ENCODE peak calls at places on chromosomes 1 and 21, in four cellular contexts. H, Y, P and O are unnamed samples.

GRCh38 chr1:157966034-157966671 is 27.3 kb upstream of the KIRREL1 start:
- DNase-seq in H (no peak), Y (peak), P (peak), O (no peak)

GRCh38 chr1:173867141-173867752 is 542 bp downstream of the GAS5 start:
- DNase-seq in H (no peak), Y (no peak), P (no peak), O (no peak)

GRCh38 chr1:70043806-70044205 is 161.6 kb downstream of the LRRC40 start:
- DNase-seq in H (no peak), Y (peak), P (no peak), O (no peak)

GRCh38 chr1:204915856-204916485 is 45.3 kb downstream of the NFASC start:
- DNase-seq in H (no peak), Y (no peak), P (no peak), O (no peak)

GRCh38 chr1:77514871-77515776 is 167.3 kb downstream of the ZZZ3 start:
- DNase-seq in H (no peak), Y (peak), P (peak), O (no peak)

GRCh38 chr1:7616076-7616833 is 154.8 kb upstream of the VAMP3 start:
- DNase-seq in H (no peak), Y (peak), P (peak), O (peak)

GRCh38 chr1:156941675-156942074 is 21.2 kb downstream of the LRRC71 start:
- DNase-seq in H (no peak), Y (no peak), P (no peak), O (no peak)

GRCh38 chr1:1924849-1925248 is 5.8 kb upstream of the TMEM52 start:
- DNase-seq in H (no peak), Y (no peak), P (no peak), O (no peak)

GRCh38 chr1:20362856-20363255 is 72.2 kb downstream of the VWA5B1 start:
- DNase-seq in H (no peak), Y (no peak), P (no peak), O (no peak)

DNA sequence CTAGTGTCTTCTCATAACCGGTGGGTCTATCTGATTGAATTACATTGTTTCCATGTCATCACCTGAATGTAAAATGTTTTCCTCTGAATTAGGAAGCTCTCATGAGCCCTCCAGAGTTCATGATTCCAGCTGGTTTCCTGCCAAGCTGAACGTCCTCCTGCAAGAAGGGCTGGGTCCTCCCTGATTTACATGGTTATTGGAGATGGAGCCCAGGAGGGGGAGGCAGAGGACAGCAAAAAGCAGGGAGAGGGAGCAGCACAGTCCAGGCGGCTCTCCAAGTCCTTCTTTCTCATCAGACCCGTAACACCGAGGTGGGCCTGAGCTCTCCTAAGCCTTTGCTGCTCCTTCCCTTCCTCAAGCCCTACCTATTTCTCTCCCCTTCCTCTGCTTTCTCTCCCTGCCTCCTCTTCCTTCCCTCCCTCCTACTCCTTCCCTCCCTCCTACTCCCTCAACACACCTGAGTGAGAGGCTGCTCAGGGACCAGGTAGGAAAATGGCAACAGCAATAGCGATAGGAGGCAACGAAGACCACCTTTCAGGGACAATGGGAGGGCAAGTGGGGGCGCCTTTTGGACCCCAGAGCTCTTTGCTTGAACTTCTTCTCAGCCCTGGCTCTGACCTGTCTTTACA is 265.9 kb downstream of the PRDM2 start:
- DNase-seq in H (no peak), Y (peak), P (peak), O (peak)
- TF ChIP-seq POLR2AphosphoS2 in H (no peak), Y (no peak), P (no peak), O (no peak)

GRCh38 chr1:166165661-166166399 is 971 bp downstream of the FAM78B start:
- DNase-seq in H (no peak), Y (peak), P (no peak), O (no peak)
- TF ChIP-seq POLR2AphosphoS2 in H (no peak), Y (no peak), P (no peak), O (no peak)

GRCh38 chr1:39940253-39940652 is 14.7 kb upstream of the MFSD2A start:
- DNase-seq in H (no peak), Y (no peak), P (no peak), O (no peak)
- TF ChIP-seq POLR2AphosphoS2 in H (no peak), Y (no peak), P (no peak), O (no peak)

GRCh38 chr1:183051546-183051945 is 28.3 kb downstream of the LAMC1 start:
- DNase-seq in H (no peak), Y (no peak), P (no peak), O (no peak)

GRCh38 chr1:183052861-183053260 is 29.6 kb downstream of the LAMC1 start:
- DNase-seq in H (no peak), Y (no peak), P (no peak), O (no peak)

GRCh38 chr1:183044893-183045649 is 21.9 kb downstream of the LAMC1 start:
- DNase-seq in H (no peak), Y (no peak), P (no peak), O (no peak)

GRCh38 chr1:183043872-183044859 is 20.9 kb downstream of the LAMC1 start:
- DNase-seq in H (no peak), Y (peak), P (peak), O (no peak)

DNA sequence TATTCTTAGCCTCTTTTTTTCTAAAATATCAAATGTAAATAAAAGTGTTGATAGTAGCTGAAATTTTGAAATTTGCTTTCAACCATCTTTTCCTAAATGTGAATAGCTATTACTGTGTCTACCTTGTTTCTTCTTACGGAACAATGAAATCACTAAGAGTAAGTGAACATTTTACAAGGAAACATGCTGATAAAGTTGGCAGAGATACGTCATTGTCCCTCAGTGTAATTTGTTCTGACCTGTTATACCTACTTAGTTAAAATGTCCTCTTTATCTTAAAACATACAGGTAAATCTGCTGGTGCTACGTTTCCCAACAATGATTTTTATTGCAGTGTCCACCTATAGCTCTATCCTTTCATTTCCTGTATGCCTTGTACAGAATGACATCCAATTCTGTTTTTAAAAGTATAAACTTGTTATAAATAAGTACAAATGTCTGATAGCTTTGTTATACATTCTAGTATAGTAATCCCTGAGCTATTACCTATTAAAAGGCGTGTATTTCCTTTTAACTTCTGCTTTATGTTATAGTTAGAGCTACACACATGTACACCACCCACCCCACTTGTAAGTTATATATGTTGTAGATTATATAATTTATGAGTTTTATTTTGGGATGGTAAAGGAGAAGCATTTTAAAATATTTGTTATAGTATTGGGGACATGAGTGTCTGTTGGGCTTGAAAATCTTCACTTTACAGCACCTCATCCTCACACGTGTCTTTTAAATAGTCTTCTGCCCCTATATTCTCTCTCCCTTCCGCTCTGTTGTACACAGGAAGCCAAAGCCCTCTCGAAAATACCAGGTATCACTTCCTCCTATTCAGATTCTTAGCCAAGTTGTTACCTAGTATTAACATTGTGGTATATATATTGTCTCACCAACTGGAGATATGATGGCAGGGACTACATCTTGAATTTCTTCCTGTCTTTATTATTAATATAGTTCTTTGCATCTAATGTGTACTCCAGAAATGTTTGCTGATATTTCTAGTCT is 25.2 kb downstream of the LAMC1 start:
- DNase-seq in H (peak), Y (no peak), P (no peak), O (no peak)
- TF ChIP-seq POLR2AphosphoS2 in H (no peak), Y (no peak), P (no peak), O (no peak)

GRCh38 chr1:43557744-43558245 is 27.1 kb downstream of the PTPRF start:
- DNase-seq in H (no peak), Y (peak), P (no peak), O (peak)
- TF ChIP-seq POLR2AphosphoS2 in H (no peak), Y (no peak), P (no peak), O (no peak)

DNA sequence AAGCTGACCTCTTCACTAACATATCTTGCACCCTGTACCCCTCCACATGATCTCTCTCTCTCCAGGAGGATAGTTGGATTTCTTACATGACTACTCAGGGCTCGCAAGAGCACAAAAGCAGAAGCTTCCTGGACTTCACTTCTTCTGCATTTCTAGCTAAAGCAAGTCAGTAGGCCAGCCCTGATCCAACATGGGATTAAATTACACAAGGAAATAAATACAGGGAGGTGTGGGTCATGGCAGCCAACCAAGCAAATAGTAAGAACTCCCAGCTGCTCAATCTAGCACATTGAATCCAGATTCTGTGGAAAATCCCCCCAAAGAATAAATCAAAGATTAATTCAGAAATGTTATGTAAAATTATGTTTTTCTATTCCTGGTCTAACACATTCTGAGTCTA is 33.3 kb downstream of the KLHDC7A start:
- DNase-seq in H (no peak), Y (no peak), P (no peak), O (no peak)
- TF ChIP-seq POLR2AphosphoS2 in H (no peak), Y (no peak), P (no peak), O (no peak)

GRCh38 chr21:37642493-37642892 is 273.8 kb downstream of the KCNJ6 start:
- DNase-seq in H (no peak), Y (peak), P (peak), O (peak)
- TF ChIP-seq POLR2AphosphoS2 in H (no peak), Y (no peak), P (no peak), O (no peak)

DNA sequence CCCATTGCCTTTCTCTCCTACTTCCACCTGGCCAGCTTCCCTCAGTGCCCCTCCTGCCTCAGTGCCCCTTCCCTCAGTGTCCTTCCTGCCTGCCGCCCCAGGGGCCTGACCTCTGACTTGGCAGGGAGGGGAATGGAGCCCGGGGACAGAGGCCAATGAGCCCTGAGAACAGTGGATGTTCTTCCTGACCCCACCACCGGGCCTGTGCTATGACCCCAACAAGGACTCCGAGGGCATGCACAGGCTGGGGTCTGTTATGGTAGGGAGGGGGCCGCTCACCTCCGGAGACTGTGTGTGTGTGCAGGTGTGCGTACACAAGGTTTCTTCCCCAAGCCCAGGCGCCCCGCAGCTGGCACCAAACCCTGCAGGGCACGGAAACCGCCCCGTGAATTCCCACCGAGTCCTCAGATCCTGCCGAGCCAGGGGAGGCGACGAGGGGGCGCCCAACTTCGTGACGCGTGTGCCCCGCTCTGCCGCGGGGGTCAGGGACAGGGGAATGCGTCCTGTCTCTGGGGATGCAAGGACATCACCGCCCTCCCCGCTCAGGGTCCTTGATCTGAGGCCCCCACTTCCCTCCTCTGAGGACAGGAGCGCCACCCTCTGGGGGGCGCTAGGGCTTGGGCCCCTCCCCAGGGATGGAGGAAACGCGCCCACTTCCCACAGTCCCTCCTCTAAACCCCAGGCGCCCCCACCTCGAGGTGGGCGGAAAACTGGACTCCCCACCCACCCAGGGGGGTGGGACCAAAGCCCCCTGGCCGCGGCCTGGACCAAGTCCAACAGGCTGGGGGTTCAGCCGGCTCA is 725 bp downstream of the RAP1GAP start:
- DNase-seq in H (no peak), Y (no peak), P (no peak), O (no peak)
- TF ChIP-seq POLR2AphosphoS2 in H (no peak), Y (no peak), P (no peak), O (no peak)

DNA sequence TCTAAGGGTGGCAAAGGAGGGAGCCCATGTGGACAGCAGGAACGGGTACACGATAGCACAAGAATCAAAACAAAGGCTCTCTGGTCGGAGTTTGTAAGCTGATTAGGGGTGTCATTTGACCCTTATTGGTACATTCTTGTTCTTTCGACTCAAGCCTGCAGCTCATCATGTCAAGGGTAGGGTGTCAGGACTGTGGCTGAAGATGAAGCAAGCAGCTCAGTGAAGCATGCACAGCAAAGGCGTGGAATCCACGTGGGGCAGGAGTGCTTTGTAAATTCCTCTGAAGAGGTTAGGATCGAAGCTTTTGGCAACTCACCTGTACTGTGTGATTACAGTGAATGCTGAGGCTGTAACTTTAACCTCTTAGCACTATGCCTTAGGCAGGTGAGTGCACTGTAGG is 4.7 kb upstream of the ABCB10 start:
- DNase-seq in H (no peak), Y (no peak), P (no peak), O (no peak)
- TF ChIP-seq POLR2AphosphoS2 in H (no peak), Y (no peak), P (no peak), O (no peak)